ENCODE peak calls at places on chromosomes 12 and 14, in seven cellular contexts. A is uterus; T is stomach; C is OCI-LY7; L is CD8-positive, alpha-beta T cell; B is fibroblast of lung; D is DND-41. V is an unnamed sample.

GRCh38 chr12:26762185-26762584 is 70.8 kb downstream of the ITPR2 start:
- DNase-seq in A (no peak), T (no peak), C (no peak), L (no peak), B (no peak), D (no peak), V (no peak)

GRCh38 chr12:52798003-52798670 is 2.2 kb upstream of the KRT3 start:
- DNase-seq in A (no peak), T (no peak), C (no peak), L (no peak), B (peak; percentile 79), D (no peak), V (no peak)

GRCh38 chr12:6745751-6746525 is 7.0 kb downstream of the MLF2 start:
- DNase-seq in A (no peak), T (no peak), C (peak; percentile 73), L (no peak), B (no peak), D (no peak), V (no peak)

GRCh38 chr14:21748869-21749303 is 75.3 kb upstream of the OR4E1 start:
- DNase-seq in A (peak; percentile 20), T (no peak), C (peak; percentile 43), L (peak; percentile 59), B (no peak), D (peak; percentile 53), V (no peak)

GRCh38 chr14:35134329-35135123 is 12.2 kb downstream of the PRORP start:
- DNase-seq in A (no peak), T (no peak), C (no peak), L (no peak), B (no peak), D (no peak), V (no peak)

GRCh38 chr12:62519043-62519442 is 52.4 kb downstream of the MON2 start:
- DNase-seq in A (peak; percentile 19), T (no peak), C (no peak), L (no peak), B (no peak), D (no peak), V (no peak)

GRCh38 chr12:45259732-45260480 is 44.0 kb downstream of the ANO6 start:
- DNase-seq in A (no peak), T (no peak), C (no peak), L (no peak), B (peak; percentile 55), D (peak; percentile 69), V (no peak)

GRCh38 chr12:120183211-120183631 is 11.3 kb downstream of the GCN1 start:
- DNase-seq in A (no peak), T (no peak), C (no peak), L (no peak), B (peak; percentile 46), D (no peak), V (no peak)

GRCh38 chr12:103743788-103744187 is 97.2 kb downstream of the NT5DC3 start:
- DNase-seq in A (no peak), T (no peak), C (no peak), L (no peak), B (no peak), D (no peak), V (no peak)

GRCh38 chr12:54958048-54958658 is 26.4 kb downstream of the TESPA1 start:
- DNase-seq in A (no peak), T (peak; percentile 42), C (peak; percentile 67), L (peak; percentile 58), B (peak; percentile 49), D (peak; percentile 54), V (no peak)

GRCh38 chr12:91111366-91112321 is at the start of gene LUM:
- DNase-seq in A (peak; percentile 41), T (no peak), C (no peak), L (no peak), B (peak; percentile 80), D (no peak), V (peak; percentile 23)

GRCh38 chr12:51631591-51631990 is 40.6 kb downstream of the SCN8A start:
- DNase-seq in A (no peak), T (no peak), C (no peak), L (no peak), B (peak; percentile 86), D (no peak), V (no peak)

GRCh38 chr12:12338528-12339168 is 11.4 kb downstream of the MANSC1 start:
- DNase-seq in A (no peak), T (no peak), C (no peak), L (no peak), B (peak; percentile 69), D (no peak), V (no peak)

GRCh38 chr14:55092326-55092725 is 36.7 kb upstream of the LGALS3 start:
- DNase-seq in A (no peak), T (no peak), C (no peak), L (no peak), B (no peak), D (no peak), V (peak; percentile 65)

DNA sequence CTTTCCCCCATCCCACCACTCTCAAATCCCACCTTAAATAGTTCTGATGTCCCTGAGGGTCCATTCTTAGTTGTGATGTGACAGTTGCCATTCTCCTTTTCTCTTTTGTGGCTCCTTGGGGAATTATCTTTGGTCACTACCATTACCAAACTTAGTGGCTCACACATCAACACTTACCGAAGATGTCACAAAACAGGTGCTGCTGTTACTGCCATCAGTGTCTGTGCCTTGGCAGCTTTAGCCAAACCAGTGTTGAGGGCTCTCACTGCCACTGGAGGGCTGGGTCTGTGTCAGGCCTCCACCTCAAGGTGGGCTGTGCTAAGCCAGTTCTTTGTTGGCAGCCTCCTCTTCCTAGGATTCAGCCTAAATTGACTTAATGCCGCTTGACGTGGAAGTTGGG is 144.0 kb downstream of the MYRFL start:
- DNase-seq in A (no peak), T (no peak), C (no peak), L (no peak), B (no peak), D (no peak), V (no peak)
- TF ChIP-seq CTCF in A (no peak), T (no peak), C (no peak), L (no peak), B (no peak), D (no peak), V (no peak)

DNA sequence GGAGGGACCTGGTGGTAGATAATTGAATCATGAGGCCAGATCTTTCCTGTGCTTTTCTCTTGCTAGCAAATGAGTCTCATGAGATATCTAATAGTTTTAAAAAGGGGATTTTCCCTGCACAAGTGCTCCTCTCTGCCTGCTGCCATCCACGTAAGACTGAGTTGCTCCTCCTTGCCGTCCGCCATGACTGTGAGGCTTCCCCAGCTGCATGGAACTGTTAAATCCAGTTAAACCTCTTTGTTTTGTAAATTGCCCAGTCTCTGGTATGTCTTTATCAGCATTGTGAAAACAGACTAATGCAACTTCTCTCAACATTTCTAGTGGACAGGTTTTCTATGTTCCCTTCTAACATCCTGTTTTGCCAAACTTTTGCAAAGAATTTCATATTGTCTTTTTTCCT is 70.6 kb downstream of the RCOR1 start:
- DNase-seq in A (no peak), T (no peak), C (no peak), L (no peak), B (no peak), D (no peak), V (no peak)
- H3K4me3 ChIP-seq in A (no peak overlapping the region), T (no peak overlapping the region), C (no peak overlapping the region), L (no peak overlapping the region), B (no peak overlapping the region), D (no peak overlapping the region), V (no peak overlapping the region)

DNA sequence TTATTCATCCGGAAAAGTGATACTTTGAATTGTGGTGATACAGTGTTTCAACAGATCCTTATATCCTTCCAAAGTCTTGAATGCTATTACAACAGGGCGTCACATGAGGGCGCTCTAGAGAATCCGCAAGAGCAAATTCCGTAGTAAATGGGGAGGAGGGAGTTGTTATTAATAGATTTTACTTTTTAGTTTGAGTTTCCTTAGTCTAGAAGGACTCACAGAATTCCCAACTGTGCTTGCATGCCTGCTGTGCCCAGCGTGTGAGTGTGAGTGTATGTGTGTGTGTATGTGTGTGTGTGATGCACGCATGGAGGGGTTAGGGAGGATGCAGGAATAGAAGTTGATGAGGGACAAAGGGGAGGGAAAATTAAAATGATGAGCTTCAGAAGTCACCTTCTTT is 375.3 kb downstream of the C12orf75 start:
- DNase-seq in A (peak; percentile 46), T (peak; percentile 41), C (peak; percentile 29), L (no peak), B (peak; percentile 67), D (peak; percentile 14), V (no peak)
- TF ChIP-seq CTCF in A (peak; percentile 69), T (peak; percentile 59), C (peak; percentile 98), L (no peak), B (peak; percentile 88), D (peak; percentile 78), V (no peak)

GRCh38 chr12:9646794-9647622 is 22.5 kb upstream of the CLEC2D start:
- DNase-seq in A (no peak), T (no peak), C (peak; percentile 52), L (no peak), B (peak; percentile 64), D (peak; percentile 47), V (no peak)
- H3K4me3 ChIP-seq in A (peak overlapping the region; percentile 68), T (peak overlapping the region; percentile 66), C (peak overlapping the region; percentile 91), L (peak overlapping the region; percentile 81), B (peak overlapping the region; percentile 65), D (peak overlapping the region; percentile 79), V (no peak overlapping the region)

DNA sequence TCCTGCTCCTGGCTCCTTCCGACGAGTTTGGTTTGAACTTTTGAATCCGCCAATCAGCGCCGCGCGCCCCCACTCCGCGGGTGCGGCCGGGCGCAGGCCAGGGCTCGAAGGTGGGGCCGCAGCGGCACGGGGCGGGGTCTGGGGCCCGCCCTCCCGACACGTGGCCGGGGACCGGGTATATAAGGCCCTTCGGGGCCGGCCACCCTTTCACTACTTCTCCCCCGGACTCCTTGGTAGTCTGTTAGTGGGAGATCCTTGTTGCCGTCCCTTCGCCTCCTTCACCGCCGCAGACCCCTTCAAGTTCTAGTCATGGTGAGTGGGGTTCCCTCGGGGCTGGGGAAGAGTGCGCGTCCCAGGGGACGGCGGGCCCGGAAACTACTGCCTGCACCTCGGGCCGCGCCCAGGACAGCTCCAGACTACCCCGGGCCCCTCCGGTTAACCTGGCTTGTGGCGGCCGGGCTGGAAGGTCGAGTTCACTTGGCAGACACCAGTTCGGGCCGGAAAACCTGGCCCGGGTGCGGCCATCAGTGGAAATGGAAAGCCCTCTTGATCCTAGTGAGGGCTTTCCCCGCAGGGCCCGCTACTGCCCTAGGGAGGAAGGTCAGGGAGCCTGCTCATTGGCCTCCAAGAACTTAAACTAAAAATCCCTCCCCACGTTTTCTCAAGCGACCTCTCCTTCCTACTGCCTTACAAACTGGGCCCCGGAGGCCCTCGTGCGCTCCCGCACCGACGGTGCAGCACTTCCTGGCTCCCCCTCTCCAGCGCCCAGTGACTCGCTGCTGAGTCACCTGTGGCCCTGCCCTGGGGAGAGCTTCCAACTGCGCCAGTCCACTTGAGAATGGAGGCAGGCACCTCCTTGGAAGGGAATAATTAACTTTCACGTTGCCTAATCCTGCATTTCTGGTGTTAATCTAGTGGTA is at the start of gene TUBA1C:
- DNase-seq in A (peak; percentile 89), T (peak; percentile 95), C (peak; percentile 95), L (peak; percentile 84), B (peak; percentile 94), D (peak; percentile 96), V (peak; percentile 91)
- TF ChIP-seq CTCF in A (no peak), T (no peak), C (peak; percentile 24), L (no peak), B (no peak), D (peak; percentile 41), V (no peak)

DNA sequence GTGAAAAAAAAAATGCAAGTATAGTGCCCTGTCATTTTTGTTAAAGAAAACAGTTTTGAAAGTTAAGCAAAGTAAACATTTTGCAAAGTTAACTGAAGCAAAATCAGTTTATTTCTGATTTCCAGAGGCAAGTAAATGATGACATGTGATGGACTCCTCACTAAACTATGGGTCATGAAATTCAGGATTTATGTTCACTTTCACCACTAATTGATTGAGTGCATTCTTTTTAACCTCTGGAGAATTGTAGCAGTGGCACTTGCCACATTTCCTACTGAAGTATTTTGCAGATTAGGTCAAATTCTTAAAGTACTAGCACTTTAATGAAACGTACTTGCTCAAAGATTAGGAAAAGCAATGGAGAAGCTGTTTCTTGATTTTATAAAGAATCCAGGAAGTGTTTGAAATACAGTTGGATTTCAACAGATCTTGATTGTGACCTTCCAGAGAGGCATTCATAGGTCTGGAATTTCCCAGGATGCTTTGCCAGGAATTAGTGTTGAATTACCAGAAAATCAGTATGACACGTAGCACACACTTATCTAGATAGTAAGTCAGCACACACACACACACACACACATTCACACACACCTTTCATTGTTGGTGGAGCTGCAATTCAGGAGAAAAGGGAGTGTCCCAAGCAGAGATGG is 162.6 kb downstream of the MYRFL start:
- DNase-seq in A (no peak), T (no peak), C (no peak), L (no peak), B (peak; percentile 98), D (no peak), V (peak; percentile 59)
- H3K4me3 ChIP-seq in A (no peak overlapping the region), T (no peak overlapping the region), C (no peak overlapping the region), L (no peak overlapping the region), B (no peak overlapping the region), D (no peak overlapping the region), V (no peak overlapping the region)